ENCODE peak calls at places on chromosome 6, in nine cellular contexts. H is RCC 7860; S is SJSA1; K is NT2/D1; J is stimulated activated CD4-positive, alpha-beta T cell treated with anti-CD3 and anti-CD28 coated beads, TNF-alpha, amount 100 ng/mL, for 4 hours; L is NCI-H1417; N is cardiac muscle cell; Y is CD8-positive, alpha-beta T cell; I is ovary. M is an unnamed sample.

GRCh38 chr6:3960754-3961361 is 111.7 kb downstream of the FAM50B start:
- DNase-seq in H (peak; percentile 6), S (peak; percentile 55), K (no peak), J (no peak), L (no peak), N (no peak), Y (no peak), I (no peak), M (no peak)

GRCh38 chr6:100472674-100473073 is 8.0 kb upstream of the SIM1 start:
- DNase-seq in H (peak; percentile 94), S (peak; percentile 62), K (no peak), J (no peak), L (peak; percentile 3), N (no peak), Y (no peak), I (no peak), M (peak; percentile 80)

GRCh38 chr6:46998436-46999017 is 43.6 kb downstream of the ADGRF1 start:
- DNase-seq in H (no peak), S (no peak), K (no peak), J (no peak), L (no peak), N (no peak), Y (no peak), I (no peak), M (no peak)

GRCh38 chr6:38522322-38522721 is 117.4 kb downstream of the BTBD9 start:
- DNase-seq in H (no peak), S (no peak), K (no peak), J (no peak), L (no peak), N (peak; percentile 72), Y (no peak), I (no peak), M (no peak)

GRCh38 chr6:12592634-12593033 is 123.9 kb upstream of the PHACTR1 start:
- DNase-seq in H (peak; percentile 90), S (peak; percentile 77), K (no peak), J (no peak), L (no peak), N (no peak), Y (no peak), I (no peak), M (no peak)

GRCh38 chr6:3356056-3356823 is 97.5 kb downstream of the PSMG4 start:
- DNase-seq in H (no peak), S (peak; percentile 88), K (no peak), J (peak; percentile 35), L (peak; percentile 82), N (peak; percentile 73), Y (peak; percentile 52), I (peak; percentile 77), M (no peak)

GRCh38 chr6:31559958-31560696 is 12.0 kb upstream of the LTA start:
- DNase-seq in H (peak; percentile 88), S (peak; percentile 81), K (no peak), J (no peak), L (no peak), N (peak; percentile 76), Y (peak; percentile 36), I (peak; percentile 58), M (peak; percentile 79)

GRCh38 chr6:130927305-130927704 is 100.1 kb downstream of the SMLR1 start:
- DNase-seq in H (no peak), S (no peak), K (no peak), J (no peak), L (no peak), N (no peak), Y (no peak), I (no peak), M (no peak)

GRCh38 chr6:144248470-144249301 is 36.4 kb upstream of the UTRN start:
- DNase-seq in H (no peak), S (peak; percentile 90), K (no peak), J (no peak), L (no peak), N (peak; percentile 79), Y (no peak), I (no peak), M (peak; percentile 44)

M was measured in activated CD8-positive, alpha-beta memory T cell treated with anti-CD3 and anti-CD28 coated beads, Interleukin-2, amount 10 ng/mL, durations not matched to agents 7 days and 5 days.